ENCODE peak calls at places on chromosomes 6 and 20, in six cellular contexts. One of them, this sample, is unnamed.

GRCh38 chr20:4973330-4974097 is 27.8 kb downstream of the SLC23A2 start:
- DNase-seq in MM.1S: peak; percentile 76
- DNase-seq in ELR: peak; percentile 70
- DNase-seq in NCI-H2171: no peak
- DNase-seq in amniotic stem cell: no peak
- DNase-seq in GM12865: peak; percentile 96
- DNase-seq in this sample: no peak

GRCh38 chr6:90195094-90195793 is 101.4 kb downstream of the BACH2 start:
- DNase-seq in ELR: no peak
- DNase-seq in MM.1S: no peak
- DNase-seq in NCI-H2171: no peak
- DNase-seq in GM12865: no peak
- DNase-seq in amniotic stem cell: no peak
- DNase-seq in this sample: no peak

GRCh38 chr6:55636406-55637102 is 57.6 kb upstream of the HMGCLL1 start:
- DNase-seq in ELR: peak; percentile 91
- DNase-seq in amniotic stem cell: peak; percentile 49
- DNase-seq in MM.1S: no peak
- DNase-seq in NCI-H2171: no peak
- DNase-seq in GM12865: no peak
- DNase-seq in this sample: peak; percentile 40

GRCh38 chr20:36028106-36028826 is 59.9 kb downstream of the CNBD2 start:
- DNase-seq in NCI-H2171: no peak
- DNase-seq in GM12865: no peak
- DNase-seq in amniotic stem cell: no peak
- DNase-seq in MM.1S: no peak
- DNase-seq in ELR: no peak
- DNase-seq in this sample: no peak

GRCh38 chr20:45933231-45934045 is 1.0 kb upstream of the PCIF1 start:
- DNase-seq in ELR: peak; percentile 91
- DNase-seq in amniotic stem cell: no peak
- DNase-seq in MM.1S: peak; percentile 76
- DNase-seq in GM12865: peak; percentile 87
- DNase-seq in NCI-H2171: peak; percentile 61
- DNase-seq in this sample: peak; percentile 67

GRCh38 chr20:11585752-11586352 is 331.8 kb upstream of the BTBD3 start:
- DNase-seq in ELR: peak; percentile 28
- DNase-seq in NCI-H2171: no peak
- DNase-seq in MM.1S: no peak
- DNase-seq in amniotic stem cell: no peak
- DNase-seq in GM12865: no peak
- DNase-seq in this sample: no peak

GRCh38 chr6:71645299-71645698 is 241.1 kb upstream of the RIMS1 start:
- DNase-seq in amniotic stem cell: no peak
- DNase-seq in ELR: no peak
- DNase-seq in GM12865: no peak
- DNase-seq in MM.1S: no peak
- DNase-seq in NCI-H2171: no peak
- DNase-seq in this sample: no peak

GRCh38 chr6:22043284-22043962 is 253.4 kb downstream of the PRL start:
- DNase-seq in amniotic stem cell: no peak
- DNase-seq in GM12865: no peak
- DNase-seq in ELR: no peak
- DNase-seq in NCI-H2171: no peak
- DNase-seq in MM.1S: no peak
- DNase-seq in this sample: no peak

GRCh38 chr6:31474871-31475286 is 23.1 kb upstream of the MICB start:
- DNase-seq in ELR: no peak
- DNase-seq in GM12865: no peak
- DNase-seq in NCI-H2171: no peak
- DNase-seq in MM.1S: no peak
- DNase-seq in amniotic stem cell: no peak
- DNase-seq in this sample: no peak

GRCh38 chr6:54040545-54040944 is 70.7 kb upstream of the MLIP start:
- DNase-seq in GM12865: no peak
- DNase-seq in NCI-H2171: no peak
- DNase-seq in ELR: no peak
- DNase-seq in amniotic stem cell: no peak
- DNase-seq in MM.1S: no peak
- DNase-seq in this sample: no peak

GRCh38 chr20:35302421-35303335 is 10.5 kb upstream of the FAM83C start:
- DNase-seq in ELR: peak; percentile 78
- DNase-seq in NCI-H2171: no peak
- DNase-seq in MM.1S: no peak
- DNase-seq in GM12865: no peak
- DNase-seq in amniotic stem cell: no peak
- DNase-seq in this sample: no peak

GRCh38 chr6:22906091-22906549 is 336.8 kb downstream of the HDGFL1 start:
- DNase-seq in NCI-H2171: no peak
- DNase-seq in MM.1S: no peak
- DNase-seq in GM12865: no peak
- DNase-seq in amniotic stem cell: no peak
- DNase-seq in ELR: peak; percentile 68
- DNase-seq in this sample: no peak

GRCh38 chr6:43172127-43173007 is 1.3 kb downstream of the SRF start:
- DNase-seq in NCI-H2171: peak; percentile 26
- DNase-seq in MM.1S: peak; percentile 7
- DNase-seq in ELR: peak; percentile 58
- DNase-seq in GM12865: peak; percentile 52
- DNase-seq in amniotic stem cell: no peak
- DNase-seq in this sample: no peak

GRCh38 chr20:62804632-62805364 is at the start of gene OGFR:
- DNase-seq in amniotic stem cell: peak; percentile 21
- DNase-seq in MM.1S: peak; percentile 65
- DNase-seq in NCI-H2171: peak; percentile 69
- DNase-seq in GM12865: peak; percentile 80
- DNase-seq in ELR: peak; percentile 78
- DNase-seq in this sample: no peak

GRCh38 chr6:40378071-40378724 is 209.0 kb downstream of the LRFN2 start:
- DNase-seq in amniotic stem cell: no peak
- DNase-seq in GM12865: no peak
- DNase-seq in NCI-H2171: no peak
- DNase-seq in MM.1S: no peak
- DNase-seq in ELR: no peak
- DNase-seq in this sample: no peak

GRCh38 chr20:2578430-2579192 is 42.2 kb downstream of the TMC2 start:
- DNase-seq in ELR: no peak
- DNase-seq in amniotic stem cell: no peak
- DNase-seq in MM.1S: no peak
- DNase-seq in GM12865: no peak
- DNase-seq in NCI-H2171: peak; percentile 51
- DNase-seq in this sample: no peak

GRCh38 chr6:130622142-130622541 is 205.1 kb upstream of the SMLR1 start:
- DNase-seq in GM12865: peak; percentile 28
- DNase-seq in MM.1S: no peak
- DNase-seq in amniotic stem cell: no peak
- DNase-seq in ELR: peak; percentile 64
- DNase-seq in NCI-H2171: no peak
- DNase-seq in this sample: no peak

GRCh38 chr20:57657537-57658446 is 37.6 kb upstream of the ZBP1 start:
- DNase-seq in NCI-H2171: no peak
- DNase-seq in MM.1S: no peak
- DNase-seq in GM12865: no peak
- DNase-seq in amniotic stem cell: no peak
- DNase-seq in ELR: no peak
- DNase-seq in this sample: no peak

GRCh38 chr20:62914970-62915457 is 11.3 kb downstream of the DIDO1 start:
- DNase-seq in MM.1S: no peak
- DNase-seq in amniotic stem cell: no peak
- DNase-seq in ELR: no peak
- DNase-seq in NCI-H2171: no peak
- DNase-seq in GM12865: no peak
- DNase-seq in this sample: no peak

GRCh38 chr6:72966628-72967280 is 258.5 kb downstream of the KHDC1L start:
- DNase-seq in MM.1S: no peak
- DNase-seq in amniotic stem cell: peak; percentile 10
- DNase-seq in ELR: peak; percentile 47
- DNase-seq in NCI-H2171: no peak
- DNase-seq in GM12865: no peak
- DNase-seq in this sample: no peak

GRCh38 chr20:61026173-61026572 is 225.9 kb upstream of the CDH4 start:
- DNase-seq in NCI-H2171: no peak
- DNase-seq in amniotic stem cell: no peak
- DNase-seq in MM.1S: no peak
- DNase-seq in ELR: no peak
- DNase-seq in GM12865: no peak
- DNase-seq in this sample: no peak

GRCh38 chr6:147654103-147654845 is 145.8 kb downstream of the SAMD5 start:
- DNase-seq in ELR: no peak
- DNase-seq in amniotic stem cell: no peak
- DNase-seq in NCI-H2171: no peak
- DNase-seq in MM.1S: no peak
- DNase-seq in GM12865: no peak
- DNase-seq in this sample: no peak

GRCh38 chr6:43926644-43927524 is 156.9 kb downstream of the VEGFA start:
- DNase-seq in GM12865: no peak
- DNase-seq in amniotic stem cell: peak; percentile 84
- DNase-seq in ELR: peak; percentile 88
- DNase-seq in MM.1S: no peak
- DNase-seq in NCI-H2171: no peak
- DNase-seq in this sample: no peak

GRCh38 chr20:20024942-20025341 is 7.8 kb downstream of the NAA20 start:
- DNase-seq in MM.1S: no peak
- DNase-seq in amniotic stem cell: peak; percentile 8
- DNase-seq in GM12865: no peak
- DNase-seq in ELR: no peak
- DNase-seq in NCI-H2171: no peak
- DNase-seq in this sample: no peak

GRCh38 chr6:108133594-108134179 is 32.1 kb upstream of the NR2E1 start:
- DNase-seq in amniotic stem cell: peak; percentile 45
- DNase-seq in MM.1S: no peak
- DNase-seq in NCI-H2171: peak; percentile 61
- DNase-seq in ELR: peak; percentile 90
- DNase-seq in GM12865: no peak
- DNase-seq in this sample: no peak

GRCh38 chr6:40912158-40912946 is 126.7 kb downstream of the UNC5CL start:
- DNase-seq in amniotic stem cell: no peak
- DNase-seq in MM.1S: peak; percentile 70
- DNase-seq in ELR: peak; percentile 25
- DNase-seq in GM12865: peak; percentile 81
- DNase-seq in NCI-H2171: peak; percentile 89
- DNase-seq in this sample: no peak

GRCh38 chr20:21125072-21125848 is 622 bp upstream of the KIZ start:
- DNase-seq in GM12865: no peak
- DNase-seq in amniotic stem cell: no peak
- DNase-seq in MM.1S: no peak
- DNase-seq in NCI-H2171: peak; percentile 62
- DNase-seq in ELR: peak; percentile 62
- DNase-seq in this sample: no peak

GRCh38 chr20:2767768-2768631 is 32.4 kb downstream of the CPXM1 start:
- DNase-seq in MM.1S: no peak
- DNase-seq in NCI-H2171: no peak
- DNase-seq in ELR: no peak
- DNase-seq in GM12865: no peak
- DNase-seq in amniotic stem cell: no peak
- DNase-seq in this sample: no peak